ENCODE peak calls at places on chromosomes 6 and 20, in six cellular contexts. One of them, this sample, is unnamed.

GRCh38 chr6:1616556-1617463 is 7.1 kb downstream of the FOXC1 start:
- DNase-seq in activated CD8-positive, alpha-beta memory T cell treated with anti-CD3 and anti-CD28 coated beads, Interleukin-2, amount 10 ng/mL, durations not matched to agents 7 days and 5 days: no peak
- DNase-seq in prostate gland: no peak
- DNase-seq in activated CD4-positive, alpha-beta T cell treated with anti-CD3 and anti-CD28 coated beads for 1 hour: no peak
- DNase-seq in naive B cell: no peak
- DNase-seq in Calu3: no peak
- DNase-seq in this sample: no peak

GRCh38 chr6:107843400-107843799 is 19.3 kb upstream of the SCML4 start:
- DNase-seq in activated CD8-positive, alpha-beta memory T cell treated with anti-CD3 and anti-CD28 coated beads, Interleukin-2, amount 10 ng/mL, durations not matched to agents 7 days and 5 days: no peak
- DNase-seq in prostate gland: no peak
- DNase-seq in activated CD4-positive, alpha-beta T cell treated with anti-CD3 and anti-CD28 coated beads for 1 hour: no peak
- DNase-seq in naive B cell: no peak
- DNase-seq in Calu3: no peak
- DNase-seq in this sample: no peak

GRCh38 chr6:53979468-53980067 is 131.7 kb upstream of the MLIP start:
- DNase-seq in activated CD8-positive, alpha-beta memory T cell treated with anti-CD3 and anti-CD28 coated beads, Interleukin-2, amount 10 ng/mL, durations not matched to agents 7 days and 5 days: no peak
- DNase-seq in prostate gland: no peak
- DNase-seq in activated CD4-positive, alpha-beta T cell treated with anti-CD3 and anti-CD28 coated beads for 1 hour: no peak
- DNase-seq in naive B cell: no peak
- DNase-seq in Calu3: peak
- DNase-seq in this sample: no peak

GRCh38 chr6:67629268-67629667 is 1005.8 kb upstream of the ADGRB3 start:
- DNase-seq in activated CD8-positive, alpha-beta memory T cell treated with anti-CD3 and anti-CD28 coated beads, Interleukin-2, amount 10 ng/mL, durations not matched to agents 7 days and 5 days: no peak
- DNase-seq in prostate gland: no peak
- DNase-seq in activated CD4-positive, alpha-beta T cell treated with anti-CD3 and anti-CD28 coated beads for 1 hour: no peak
- DNase-seq in naive B cell: no peak
- DNase-seq in Calu3: no peak
- DNase-seq in this sample: no peak

GRCh38 chr6:11120273-11121005 is 8.9 kb upstream of the ERVFRD-1 start:
- DNase-seq in activated CD8-positive, alpha-beta memory T cell treated with anti-CD3 and anti-CD28 coated beads, Interleukin-2, amount 10 ng/mL, durations not matched to agents 7 days and 5 days: no peak
- DNase-seq in prostate gland: no peak
- DNase-seq in activated CD4-positive, alpha-beta T cell treated with anti-CD3 and anti-CD28 coated beads for 1 hour: no peak
- DNase-seq in naive B cell: no peak
- DNase-seq in Calu3: no peak
- DNase-seq in this sample: no peak

GRCh38 chr6:21615504-21615903 is 22.0 kb downstream of the SOX4 start:
- DNase-seq in activated CD8-positive, alpha-beta memory T cell treated with anti-CD3 and anti-CD28 coated beads, Interleukin-2, amount 10 ng/mL, durations not matched to agents 7 days and 5 days: no peak
- DNase-seq in prostate gland: no peak
- DNase-seq in activated CD4-positive, alpha-beta T cell treated with anti-CD3 and anti-CD28 coated beads for 1 hour: no peak
- DNase-seq in naive B cell: no peak
- DNase-seq in Calu3: no peak
- DNase-seq in this sample: no peak

GRCh38 chr20:1371830-1372539 is 20.9 kb downstream of the FKBP1A start:
- DNase-seq in activated CD8-positive, alpha-beta memory T cell treated with anti-CD3 and anti-CD28 coated beads, Interleukin-2, amount 10 ng/mL, durations not matched to agents 7 days and 5 days: no peak
- DNase-seq in prostate gland: peak
- DNase-seq in activated CD4-positive, alpha-beta T cell treated with anti-CD3 and anti-CD28 coated beads for 1 hour: no peak
- DNase-seq in naive B cell: no peak
- DNase-seq in Calu3: no peak
- DNase-seq in this sample: no peak

GRCh38 chr20:29756664-29757063 is 1500.8 kb upstream of the DEFB115 start:
- DNase-seq in activated CD8-positive, alpha-beta memory T cell treated with anti-CD3 and anti-CD28 coated beads, Interleukin-2, amount 10 ng/mL, durations not matched to agents 7 days and 5 days: no peak
- DNase-seq in prostate gland: no peak
- DNase-seq in activated CD4-positive, alpha-beta T cell treated with anti-CD3 and anti-CD28 coated beads for 1 hour: no peak
- DNase-seq in naive B cell: no peak
- DNase-seq in Calu3: no peak
- DNase-seq in this sample: no peak

GRCh38 chr20:20212675-20213096 is 155.2 kb upstream of the INSM1 start:
- DNase-seq in activated CD8-positive, alpha-beta memory T cell treated with anti-CD3 and anti-CD28 coated beads, Interleukin-2, amount 10 ng/mL, durations not matched to agents 7 days and 5 days: no peak
- DNase-seq in prostate gland: no peak
- DNase-seq in activated CD4-positive, alpha-beta T cell treated with anti-CD3 and anti-CD28 coated beads for 1 hour: no peak
- DNase-seq in naive B cell: no peak
- DNase-seq in Calu3: no peak
- DNase-seq in this sample: no peak

GRCh38 chr6:7878401-7878964 is 32.1 kb downstream of the TXNDC5 start:
- DNase-seq in activated CD8-positive, alpha-beta memory T cell treated with anti-CD3 and anti-CD28 coated beads, Interleukin-2, amount 10 ng/mL, durations not matched to agents 7 days and 5 days: no peak
- DNase-seq in prostate gland: no peak
- DNase-seq in activated CD4-positive, alpha-beta T cell treated with anti-CD3 and anti-CD28 coated beads for 1 hour: no peak
- DNase-seq in naive B cell: no peak
- DNase-seq in Calu3: no peak
- DNase-seq in this sample: no peak

GRCh38 chr6:31586596-31586995 is 519 bp downstream of the LST1 start:
- DNase-seq in activated CD8-positive, alpha-beta memory T cell treated with anti-CD3 and anti-CD28 coated beads, Interleukin-2, amount 10 ng/mL, durations not matched to agents 7 days and 5 days: no peak
- DNase-seq in prostate gland: no peak
- DNase-seq in activated CD4-positive, alpha-beta T cell treated with anti-CD3 and anti-CD28 coated beads for 1 hour: no peak
- DNase-seq in naive B cell: peak
- DNase-seq in Calu3: no peak
- DNase-seq in this sample: peak

GRCh38 chr20:25083773-25084615 is 2.1 kb upstream of the VSX1 start:
- DNase-seq in activated CD8-positive, alpha-beta memory T cell treated with anti-CD3 and anti-CD28 coated beads, Interleukin-2, amount 10 ng/mL, durations not matched to agents 7 days and 5 days: no peak
- DNase-seq in prostate gland: no peak
- DNase-seq in activated CD4-positive, alpha-beta T cell treated with anti-CD3 and anti-CD28 coated beads for 1 hour: no peak
- DNase-seq in naive B cell: no peak
- DNase-seq in Calu3: peak
- DNase-seq in this sample: no peak

GRCh38 chr6:169070506-169071176 is 183.0 kb downstream of the THBS2 start:
- DNase-seq in activated CD8-positive, alpha-beta memory T cell treated with anti-CD3 and anti-CD28 coated beads, Interleukin-2, amount 10 ng/mL, durations not matched to agents 7 days and 5 days: no peak
- DNase-seq in prostate gland: peak
- DNase-seq in activated CD4-positive, alpha-beta T cell treated with anti-CD3 and anti-CD28 coated beads for 1 hour: no peak
- DNase-seq in naive B cell: no peak
- DNase-seq in Calu3: peak
- DNase-seq in this sample: no peak

GRCh38 chr6:30742316-30743098 is at the start of gene FLOT1:
- DNase-seq in activated CD8-positive, alpha-beta memory T cell treated with anti-CD3 and anti-CD28 coated beads, Interleukin-2, amount 10 ng/mL, durations not matched to agents 7 days and 5 days: peak
- DNase-seq in prostate gland: peak
- DNase-seq in activated CD4-positive, alpha-beta T cell treated with anti-CD3 and anti-CD28 coated beads for 1 hour: peak
- DNase-seq in naive B cell: peak
- DNase-seq in Calu3: peak
- DNase-seq in this sample: peak

GRCh38 chr6:121435444-121436069 is at the start of gene GJA1:
- DNase-seq in activated CD8-positive, alpha-beta memory T cell treated with anti-CD3 and anti-CD28 coated beads, Interleukin-2, amount 10 ng/mL, durations not matched to agents 7 days and 5 days: no peak
- DNase-seq in prostate gland: peak
- DNase-seq in activated CD4-positive, alpha-beta T cell treated with anti-CD3 and anti-CD28 coated beads for 1 hour: no peak
- DNase-seq in naive B cell: no peak
- DNase-seq in Calu3: peak
- DNase-seq in this sample: no peak

GRCh38 chr6:4664117-4664626 is 112.0 kb upstream of the CDYL start:
- DNase-seq in activated CD8-positive, alpha-beta memory T cell treated with anti-CD3 and anti-CD28 coated beads, Interleukin-2, amount 10 ng/mL, durations not matched to agents 7 days and 5 days: no peak
- DNase-seq in prostate gland: no peak
- DNase-seq in activated CD4-positive, alpha-beta T cell treated with anti-CD3 and anti-CD28 coated beads for 1 hour: no peak
- DNase-seq in naive B cell: no peak
- DNase-seq in Calu3: no peak
- DNase-seq in this sample: no peak

GRCh38 chr6:36926711-36927110 is 27.8 kb upstream of the PI16 start:
- DNase-seq in activated CD8-positive, alpha-beta memory T cell treated with anti-CD3 and anti-CD28 coated beads, Interleukin-2, amount 10 ng/mL, durations not matched to agents 7 days and 5 days: no peak
- DNase-seq in prostate gland: no peak
- DNase-seq in activated CD4-positive, alpha-beta T cell treated with anti-CD3 and anti-CD28 coated beads for 1 hour: no peak
- DNase-seq in naive B cell: no peak
- DNase-seq in Calu3: no peak
- DNase-seq in this sample: no peak

GRCh38 chr6:72811971-72812421 is 190.1 kb downstream of the KCNQ5 start:
- DNase-seq in activated CD8-positive, alpha-beta memory T cell treated with anti-CD3 and anti-CD28 coated beads, Interleukin-2, amount 10 ng/mL, durations not matched to agents 7 days and 5 days: no peak
- DNase-seq in prostate gland: no peak
- DNase-seq in activated CD4-positive, alpha-beta T cell treated with anti-CD3 and anti-CD28 coated beads for 1 hour: no peak
- DNase-seq in naive B cell: no peak
- DNase-seq in Calu3: no peak
- DNase-seq in this sample: no peak

GRCh38 chr6:2839195-2839981 is 2.3 kb downstream of the SERPINB1 start:
- DNase-seq in activated CD8-positive, alpha-beta memory T cell treated with anti-CD3 and anti-CD28 coated beads, Interleukin-2, amount 10 ng/mL, durations not matched to agents 7 days and 5 days: no peak
- DNase-seq in prostate gland: no peak
- DNase-seq in activated CD4-positive, alpha-beta T cell treated with anti-CD3 and anti-CD28 coated beads for 1 hour: no peak
- DNase-seq in naive B cell: no peak
- DNase-seq in Calu3: peak
- DNase-seq in this sample: no peak

GRCh38 chr6:111604259-111605099 is 1.2 kb downstream of the TRAF3IP2 start:
- DNase-seq in activated CD8-positive, alpha-beta memory T cell treated with anti-CD3 and anti-CD28 coated beads, Interleukin-2, amount 10 ng/mL, durations not matched to agents 7 days and 5 days: no peak
- DNase-seq in prostate gland: peak
- DNase-seq in activated CD4-positive, alpha-beta T cell treated with anti-CD3 and anti-CD28 coated beads for 1 hour: no peak
- DNase-seq in naive B cell: no peak
- DNase-seq in Calu3: peak
- DNase-seq in this sample: no peak

GRCh38 chr20:57210054-57210910 is 56.2 kb downstream of the BMP7 start:
- DNase-seq in activated CD8-positive, alpha-beta memory T cell treated with anti-CD3 and anti-CD28 coated beads, Interleukin-2, amount 10 ng/mL, durations not matched to agents 7 days and 5 days: no peak
- DNase-seq in prostate gland: no peak
- DNase-seq in activated CD4-positive, alpha-beta T cell treated with anti-CD3 and anti-CD28 coated beads for 1 hour: no peak
- DNase-seq in naive B cell: no peak
- DNase-seq in Calu3: peak
- DNase-seq in this sample: no peak

GRCh38 chr20:51193066-51193772 is 170.3 kb upstream of the KCNG1 start:
- DNase-seq in activated CD8-positive, alpha-beta memory T cell treated with anti-CD3 and anti-CD28 coated beads, Interleukin-2, amount 10 ng/mL, durations not matched to agents 7 days and 5 days: no peak
- DNase-seq in prostate gland: no peak
- DNase-seq in activated CD4-positive, alpha-beta T cell treated with anti-CD3 and anti-CD28 coated beads for 1 hour: no peak
- DNase-seq in naive B cell: no peak
- DNase-seq in Calu3: no peak
- DNase-seq in this sample: no peak

GRCh38 chr20:36285746-36286447 is 20.2 kb upstream of the DLGAP4 start:
- DNase-seq in activated CD8-positive, alpha-beta memory T cell treated with anti-CD3 and anti-CD28 coated beads, Interleukin-2, amount 10 ng/mL, durations not matched to agents 7 days and 5 days: no peak
- DNase-seq in prostate gland: no peak
- DNase-seq in activated CD4-positive, alpha-beta T cell treated with anti-CD3 and anti-CD28 coated beads for 1 hour: no peak
- DNase-seq in naive B cell: no peak
- DNase-seq in Calu3: no peak
- DNase-seq in this sample: no peak

GRCh38 chr6:150491131-150491795 is 108.4 kb upstream of the PLEKHG1 start:
- DNase-seq in activated CD8-positive, alpha-beta memory T cell treated with anti-CD3 and anti-CD28 coated beads, Interleukin-2, amount 10 ng/mL, durations not matched to agents 7 days and 5 days: peak
- DNase-seq in prostate gland: no peak
- DNase-seq in activated CD4-positive, alpha-beta T cell treated with anti-CD3 and anti-CD28 coated beads for 1 hour: no peak
- DNase-seq in naive B cell: no peak
- DNase-seq in Calu3: peak
- DNase-seq in this sample: no peak

GRCh38 chr6:626236-626635 is 30.7 kb downstream of the HUS1B start:
- DNase-seq in activated CD8-positive, alpha-beta memory T cell treated with anti-CD3 and anti-CD28 coated beads, Interleukin-2, amount 10 ng/mL, durations not matched to agents 7 days and 5 days: no peak
- DNase-seq in prostate gland: no peak
- DNase-seq in activated CD4-positive, alpha-beta T cell treated with anti-CD3 and anti-CD28 coated beads for 1 hour: no peak
- DNase-seq in naive B cell: no peak
- DNase-seq in Calu3: no peak
- DNase-seq in this sample: no peak

GRCh38 chr20:11496382-11496781 is 421.3 kb upstream of the BTBD3 start:
- DNase-seq in activated CD8-positive, alpha-beta memory T cell treated with anti-CD3 and anti-CD28 coated beads, Interleukin-2, amount 10 ng/mL, durations not matched to agents 7 days and 5 days: no peak
- DNase-seq in prostate gland: no peak
- DNase-seq in activated CD4-positive, alpha-beta T cell treated with anti-CD3 and anti-CD28 coated beads for 1 hour: no peak
- DNase-seq in naive B cell: no peak
- DNase-seq in Calu3: no peak
- DNase-seq in this sample: no peak

GRCh38 chr6:164827537-164827936 is 481.9 kb downstream of the C6orf118 start:
- DNase-seq in activated CD8-positive, alpha-beta memory T cell treated with anti-CD3 and anti-CD28 coated beads, Interleukin-2, amount 10 ng/mL, durations not matched to agents 7 days and 5 days: no peak
- DNase-seq in prostate gland: no peak
- DNase-seq in activated CD4-positive, alpha-beta T cell treated with anti-CD3 and anti-CD28 coated beads for 1 hour: no peak
- DNase-seq in naive B cell: no peak
- DNase-seq in Calu3: peak
- DNase-seq in this sample: no peak

GRCh38 chr6:152700427-152700826 is 2.7 kb downstream of the MYCT1 start:
- DNase-seq in activated CD8-positive, alpha-beta memory T cell treated with anti-CD3 and anti-CD28 coated beads, Interleukin-2, amount 10 ng/mL, durations not matched to agents 7 days and 5 days: no peak
- DNase-seq in prostate gland: no peak
- DNase-seq in activated CD4-positive, alpha-beta T cell treated with anti-CD3 and anti-CD28 coated beads for 1 hour: no peak
- DNase-seq in naive B cell: no peak
- DNase-seq in Calu3: no peak
- DNase-seq in this sample: no peak

GRCh38 chr20:61727761-61728160 is 337.9 kb downstream of the TAF4 start:
- DNase-seq in activated CD8-positive, alpha-beta memory T cell treated with anti-CD3 and anti-CD28 coated beads, Interleukin-2, amount 10 ng/mL, durations not matched to agents 7 days and 5 days: no peak
- DNase-seq in prostate gland: no peak
- DNase-seq in activated CD4-positive, alpha-beta T cell treated with anti-CD3 and anti-CD28 coated beads for 1 hour: no peak
- DNase-seq in naive B cell: no peak
- DNase-seq in Calu3: no peak
- DNase-seq in this sample: no peak

GRCh38 chr6:134106702-134107101 is 54.3 kb upstream of the SLC2A12 start:
- DNase-seq in activated CD8-positive, alpha-beta memory T cell treated with anti-CD3 and anti-CD28 coated beads, Interleukin-2, amount 10 ng/mL, durations not matched to agents 7 days and 5 days: no peak
- DNase-seq in prostate gland: no peak
- DNase-seq in activated CD4-positive, alpha-beta T cell treated with anti-CD3 and anti-CD28 coated beads for 1 hour: no peak
- DNase-seq in naive B cell: no peak
- DNase-seq in Calu3: no peak
- DNase-seq in this sample: no peak

This sample was measured in T-helper 17 cell.